ENCODE peak calls at places on chromosomes 7 and 10, in eight cellular contexts. L, E, X, U, Q, S, P and C are unnamed samples.

GRCh38 chr10:27035163-27035562 is 65.1 kb downstream of the ANKRD26 start:
- DNase-seq in Q (no peak), P (no peak), S (no peak), L (no peak), E (no peak), X (no peak), U (no peak), C (peak)

GRCh38 chr7:132732466-132732865 is 156.2 kb upstream of the PLXNA4 start:
- DNase-seq in P (no peak), E (no peak), L (no peak), U (no peak), Q (no peak), S (no peak), X (no peak), C (no peak)

GRCh38 chr10:47336387-47337134 is 11.6 kb upstream of the RBP3 start:
- DNase-seq in E (no peak), S (no peak), U (peak), X (no peak), Q (no peak), L (peak), P (no peak), C (no peak)

GRCh38 chr10:124632064-124632531 is 112.1 kb downstream of the FAM53B start:
- DNase-seq in Q (no peak), E (no peak), U (no peak), S (peak), X (no peak), L (peak), P (no peak), C (no peak)

GRCh38 chr7:47534322-47535032 is 47.4 kb downstream of the TNS3 start:
- DNase-seq in X (peak), Q (no peak), S (no peak), L (no peak), E (peak), P (no peak), U (peak), C (peak)

GRCh38 chr7:119197872-119198527 is 973.5 kb downstream of the ANKRD7 start:
- DNase-seq in Q (no peak), X (peak), U (peak), P (no peak), S (no peak), E (peak), L (peak), C (peak)

GRCh38 chr7:70432567-70433001 is 699.4 kb upstream of the GALNT17 start:
- DNase-seq in X (no peak), S (no peak), P (no peak), L (no peak), E (no peak), U (no peak), Q (no peak), C (no peak)

GRCh38 chr10:76160758-76161555 is 729.5 kb downstream of the LRMDA start:
- DNase-seq in E (no peak), U (peak), Q (no peak), L (no peak), X (no peak), S (no peak), P (no peak), C (no peak)

GRCh38 chr7:51123322-51124021 is 193.1 kb downstream of the COBL start:
- DNase-seq in L (peak), P (no peak), S (no peak), U (peak), X (peak), E (peak), Q (no peak), C (no peak)

GRCh38 chr10:1604246-1604645 is 133.1 kb downstream of the ADARB2 start:
- DNase-seq in E (no peak), U (no peak), L (no peak), P (no peak), Q (no peak), X (no peak), S (no peak), C (no peak)

GRCh38 chr7:50780436-50780835 is 2.3 kb downstream of the GRB10 start:
- DNase-seq in S (no peak), U (no peak), Q (no peak), L (no peak), E (no peak), X (no peak), P (no peak), C (no peak)

GRCh38 chr7:22723642-22724041 is 3.4 kb upstream of the IL6 start:
- DNase-seq in X (no peak), S (no peak), L (peak), E (no peak), P (no peak), Q (no peak), U (peak), C (no peak)

GRCh38 chr7:151507806-151508205 is 11.9 kb downstream of the RHEB start:
- DNase-seq in L (no peak), P (no peak), E (no peak), X (no peak), U (no peak), Q (no peak), S (no peak), C (no peak)

GRCh38 chr10:48947690-48948418 is 8.2 kb upstream of the LRRC18 start:
- DNase-seq in P (no peak), L (no peak), S (no peak), Q (no peak), E (no peak), U (no peak), X (no peak), C (no peak)

GRCh38 chr10:44382131-44382858 is 2.6 kb downstream of the CXCL12 start:
- DNase-seq in S (no peak), X (no peak), E (no peak), U (no peak), Q (no peak), P (no peak), L (no peak), C (no peak)

GRCh38 chr7:150806863-150807262 is 6.3 kb downstream of the TMEM176A start:
- DNase-seq in U (no peak), Q (no peak), P (no peak), X (no peak), E (no peak), L (no peak), S (no peak), C (no peak)